ENCODE peak calls at places on chromosome 5, in seven cellular contexts. One of them, this sample, is unnamed. For H3K36me3, the result is how much of the 10 kb centered on the place peaks cover.

GRCh38 chr5:90056911-90057705 is 352.4 kb downstream of the CETN3 start:
- DNase-seq in K562: no peak
- DNase-seq in MM.1S: no peak
- DNase-seq in endothelial cell of umbilical vein: no peak
- DNase-seq in neural progenitor cell: peak
- DNase-seq in keratinocyte: no peak
- DNase-seq in OCI-LY7: no peak
- DNase-seq in this sample: no peak

GRCh38 chr5:173016621-173017046 is 33.1 kb downstream of the ATP6V0E1 start:
- DNase-seq in K562: no peak
- DNase-seq in MM.1S: no peak
- DNase-seq in endothelial cell of umbilical vein: peak
- DNase-seq in neural progenitor cell: no peak
- DNase-seq in keratinocyte: no peak
- DNase-seq in OCI-LY7: no peak
- DNase-seq in this sample: peak

GRCh38 chr5:149322518-149322917 is 22.8 kb upstream of the GRPEL2 start:
- DNase-seq in K562: no peak
- DNase-seq in MM.1S: no peak
- DNase-seq in endothelial cell of umbilical vein: no peak
- DNase-seq in neural progenitor cell: no peak
- DNase-seq in keratinocyte: no peak
- DNase-seq in OCI-LY7: no peak
- DNase-seq in this sample: no peak

GRCh38 chr5:79546782-79547428 is 33.0 kb upstream of the HOMER1 start:
- DNase-seq in K562: no peak
- DNase-seq in MM.1S: no peak
- DNase-seq in endothelial cell of umbilical vein: no peak
- DNase-seq in neural progenitor cell: no peak
- DNase-seq in keratinocyte: no peak
- DNase-seq in OCI-LY7: no peak
- DNase-seq in this sample: no peak

GRCh38 chr5:72018158-72018803 is 89.0 kb upstream of the MAP1B start:
- DNase-seq in K562: peak
- DNase-seq in MM.1S: peak
- DNase-seq in endothelial cell of umbilical vein: peak
- DNase-seq in neural progenitor cell: peak
- DNase-seq in keratinocyte: peak
- DNase-seq in OCI-LY7: peak
- DNase-seq in this sample: peak

GRCh38 chr5:37495210-37495609 is 116.1 kb downstream of the WDR70 start:
- DNase-seq in K562: no peak
- DNase-seq in MM.1S: no peak
- DNase-seq in endothelial cell of umbilical vein: no peak
- DNase-seq in neural progenitor cell: no peak
- DNase-seq in keratinocyte: no peak
- DNase-seq in OCI-LY7: no peak
- DNase-seq in this sample: peak

GRCh38 chr5:121138952-121139351 is 674.9 kb downstream of the PRR16 start:
- DNase-seq in K562: no peak
- DNase-seq in MM.1S: no peak
- DNase-seq in endothelial cell of umbilical vein: no peak
- DNase-seq in neural progenitor cell: no peak
- DNase-seq in keratinocyte: no peak
- DNase-seq in OCI-LY7: no peak
- DNase-seq in this sample: no peak

GRCh38 chr5:168093200-168093930 is 198.1 kb upstream of the WWC1 start:
- DNase-seq in K562: no peak
- DNase-seq in MM.1S: no peak
- DNase-seq in endothelial cell of umbilical vein: no peak
- DNase-seq in neural progenitor cell: no peak
- DNase-seq in keratinocyte: no peak
- DNase-seq in OCI-LY7: no peak
- DNase-seq in this sample: no peak

GRCh38 chr5:45696206-45696836 is at the start of gene HCN1:
- DNase-seq in K562: no peak
- DNase-seq in MM.1S: peak
- DNase-seq in endothelial cell of umbilical vein: peak
- DNase-seq in neural progenitor cell: peak
- DNase-seq in keratinocyte: no peak
- DNase-seq in OCI-LY7: no peak
- DNase-seq in this sample: peak

GRCh38 chr5:82918311-82919031 is 158.7 kb downstream of the TMEM167A start:
- DNase-seq in K562: no peak
- DNase-seq in MM.1S: no peak
- DNase-seq in endothelial cell of umbilical vein: no peak
- DNase-seq in neural progenitor cell: no peak
- DNase-seq in keratinocyte: no peak
- DNase-seq in OCI-LY7: no peak
- DNase-seq in this sample: peak

GRCh38 chr5:14178671-14179211 is 35.6 kb downstream of the TRIO start:
- DNase-seq in K562: no peak
- DNase-seq in MM.1S: no peak
- DNase-seq in endothelial cell of umbilical vein: no peak
- DNase-seq in neural progenitor cell: peak
- DNase-seq in keratinocyte: no peak
- DNase-seq in OCI-LY7: no peak
- DNase-seq in this sample: peak

GRCh38 chr5:102090770-102091169 is 205.3 kb downstream of the SLCO4C1 start:
- DNase-seq in K562: peak
- DNase-seq in MM.1S: peak
- DNase-seq in endothelial cell of umbilical vein: no peak
- DNase-seq in neural progenitor cell: peak
- DNase-seq in keratinocyte: no peak
- DNase-seq in OCI-LY7: peak
- DNase-seq in this sample: no peak

GRCh38 chr5:136036991-136037705 is 8.4 kb downstream of the TGFBI start:
- DNase-seq in K562: no peak
- DNase-seq in MM.1S: peak
- DNase-seq in endothelial cell of umbilical vein: peak
- DNase-seq in neural progenitor cell: no peak
- DNase-seq in keratinocyte: no peak
- DNase-seq in OCI-LY7: peak
- DNase-seq in this sample: peak

GRCh38 chr5:37774912-37775483 is 64.8 kb downstream of the GDNF start:
- DNase-seq in K562: peak
- DNase-seq in MM.1S: peak
- DNase-seq in endothelial cell of umbilical vein: no peak
- DNase-seq in neural progenitor cell: peak
- DNase-seq in keratinocyte: peak
- DNase-seq in OCI-LY7: peak
- DNase-seq in this sample: peak

DNA sequence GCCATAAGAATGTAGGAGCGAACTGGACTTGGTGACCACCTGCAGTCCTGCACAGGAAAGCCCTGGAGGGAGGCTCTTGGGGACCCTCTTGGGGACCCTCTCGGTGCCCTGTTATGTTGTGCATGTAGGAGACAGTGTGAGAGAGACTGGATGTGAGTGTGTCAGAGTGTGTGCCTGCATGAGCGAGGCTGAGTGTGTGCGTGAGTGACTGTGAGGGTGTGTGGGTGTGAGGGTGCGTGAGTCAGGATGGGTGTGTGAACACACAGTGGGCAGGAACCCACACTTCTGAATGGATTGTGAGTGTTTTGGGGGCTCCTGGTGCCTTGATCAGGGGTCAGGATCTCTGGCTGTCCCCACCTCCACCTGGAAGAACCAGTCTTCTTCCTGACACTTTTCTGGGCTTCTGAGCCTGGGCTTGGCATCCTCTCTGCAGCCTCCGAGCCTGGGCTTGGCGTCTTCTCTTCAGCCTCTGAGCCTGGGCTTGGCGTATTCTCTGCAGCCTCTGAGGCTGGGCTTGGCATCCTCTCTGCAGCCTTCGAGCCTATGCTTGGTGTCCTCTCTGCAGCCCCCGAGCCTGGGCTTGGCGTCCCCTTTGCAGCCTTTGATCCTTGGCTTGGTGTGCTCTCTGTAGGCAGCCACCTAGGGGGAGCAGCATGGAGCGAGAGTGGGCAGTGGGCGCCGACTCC is 25.6 kb upstream of the ANKRD33B start:
- DNase-seq in K562: no peak
- DNase-seq in MM.1S: no peak
- DNase-seq in endothelial cell of umbilical vein: no peak
- DNase-seq in neural progenitor cell: no peak
- DNase-seq in keratinocyte: no peak
- DNase-seq in OCI-LY7: no peak
- DNase-seq in this sample: no peak
- H3K36me3 ChIP-seq in K562: under half
- H3K36me3 ChIP-seq in MM.1S: under half
- H3K36me3 ChIP-seq in endothelial cell of umbilical vein: under half
- H3K36me3 ChIP-seq in neural progenitor cell: under half
- H3K36me3 ChIP-seq in keratinocyte: under half
- H3K36me3 ChIP-seq in OCI-LY7: under half
- H3K36me3 ChIP-seq in this sample: under half

GRCh38 chr5:60208681-60209080 is 315.2 kb upstream of the PDE4D start:
- DNase-seq in K562: no peak
- DNase-seq in MM.1S: no peak
- DNase-seq in endothelial cell of umbilical vein: no peak
- DNase-seq in neural progenitor cell: no peak
- DNase-seq in keratinocyte: no peak
- DNase-seq in OCI-LY7: no peak
- DNase-seq in this sample: no peak

GRCh38 chr5:60209146-60209840 is 315.8 kb upstream of the PDE4D start:
- DNase-seq in K562: no peak
- DNase-seq in MM.1S: no peak
- DNase-seq in endothelial cell of umbilical vein: peak
- DNase-seq in neural progenitor cell: no peak
- DNase-seq in keratinocyte: no peak
- DNase-seq in OCI-LY7: no peak
- DNase-seq in this sample: no peak

GRCh38 chr5:60206234-60206633 is 312.7 kb upstream of the PDE4D start:
- DNase-seq in K562: no peak
- DNase-seq in MM.1S: no peak
- DNase-seq in endothelial cell of umbilical vein: no peak
- DNase-seq in neural progenitor cell: no peak
- DNase-seq in keratinocyte: no peak
- DNase-seq in OCI-LY7: no peak
- DNase-seq in this sample: no peak

GRCh38 chr5:60207031-60207430 is 313.5 kb upstream of the PDE4D start:
- DNase-seq in K562: no peak
- DNase-seq in MM.1S: no peak
- DNase-seq in endothelial cell of umbilical vein: no peak
- DNase-seq in neural progenitor cell: no peak
- DNase-seq in keratinocyte: no peak
- DNase-seq in OCI-LY7: peak
- DNase-seq in this sample: no peak

DNA sequence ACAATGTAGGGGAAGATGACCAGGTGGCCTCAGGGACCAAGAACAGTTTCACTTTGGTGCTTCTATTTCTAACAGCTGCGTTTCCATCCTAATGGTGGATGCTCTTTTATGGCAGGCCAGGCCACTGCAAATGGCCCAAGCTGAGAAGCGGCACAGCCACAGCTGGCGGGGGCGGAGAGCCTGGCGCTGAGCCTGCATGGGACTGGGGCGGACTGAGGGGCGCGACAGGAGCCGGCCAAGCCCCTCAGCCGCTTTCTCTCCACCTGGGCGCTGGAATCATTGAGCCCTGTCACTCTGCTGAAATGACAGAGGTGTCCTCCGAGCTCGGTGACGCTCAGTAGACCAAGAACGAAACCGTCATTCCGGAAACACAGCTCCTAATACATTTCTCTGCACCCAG is 317.3 kb upstream of the PDE4D start:
- DNase-seq in K562: no peak
- DNase-seq in MM.1S: no peak
- DNase-seq in endothelial cell of umbilical vein: no peak
- DNase-seq in neural progenitor cell: peak
- DNase-seq in keratinocyte: no peak
- DNase-seq in OCI-LY7: no peak
- DNase-seq in this sample: no peak
- H3K4me2 ChIP-seq in K562: no peak
- H3K4me2 ChIP-seq in MM.1S: no peak
- H3K4me2 ChIP-seq in endothelial cell of umbilical vein: no peak
- H3K4me2 ChIP-seq in neural progenitor cell: no peak
- H3K4me2 ChIP-seq in keratinocyte: no peak
- H3K4me2 ChIP-seq in OCI-LY7: no peak
- H3K4me2 ChIP-seq in this sample: no peak

DNA sequence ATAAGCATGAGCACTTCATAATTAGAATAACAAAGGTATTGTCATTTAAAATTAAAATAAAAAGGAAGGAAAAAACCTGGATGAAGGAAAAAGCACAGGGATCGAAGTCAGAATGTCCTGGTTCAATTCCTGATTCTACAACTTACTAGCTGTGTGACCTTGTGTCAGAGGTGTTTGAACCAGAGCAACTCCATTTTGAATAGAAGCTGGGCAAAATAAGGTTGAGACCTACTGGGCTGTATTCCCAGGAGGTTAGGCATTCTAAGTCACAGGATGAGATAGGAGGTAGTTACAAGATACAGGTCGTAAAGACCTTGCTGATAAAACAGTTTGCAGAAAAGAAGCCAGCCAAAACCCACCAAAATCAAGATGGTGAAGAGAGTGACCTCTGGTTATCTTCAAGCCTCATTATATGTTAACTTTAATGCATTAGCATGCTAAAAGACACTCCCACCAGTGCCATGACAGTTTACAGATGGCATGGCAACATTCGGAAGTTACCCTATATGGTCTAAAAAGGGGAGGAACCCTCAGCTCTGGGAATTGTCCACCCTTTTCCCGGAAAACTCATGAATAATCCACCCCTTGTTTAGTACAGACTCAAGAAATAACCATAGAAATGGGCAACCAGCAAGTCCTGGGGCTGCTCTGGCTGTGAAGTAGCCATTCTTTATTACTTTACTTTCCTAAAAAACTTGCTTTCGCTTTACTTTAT is 412.7 kb downstream of the PIK3R1 start:
- DNase-seq in K562: no peak
- DNase-seq in MM.1S: no peak
- DNase-seq in endothelial cell of umbilical vein: no peak
- DNase-seq in neural progenitor cell: no peak
- DNase-seq in keratinocyte: no peak
- DNase-seq in OCI-LY7: no peak
- DNase-seq in this sample: no peak
- H3K27ac ChIP-seq in K562: no peak
- H3K27ac ChIP-seq in MM.1S: no peak
- H3K27ac ChIP-seq in endothelial cell of umbilical vein: no peak
- H3K27ac ChIP-seq in neural progenitor cell: no peak
- H3K27ac ChIP-seq in keratinocyte: no peak
- H3K27ac ChIP-seq in OCI-LY7: no peak
- H3K27ac ChIP-seq in this sample: no peak

GRCh38 chr5:870973-871372 is 20.2 kb upstream of the ZDHHC11 start:
- DNase-seq in K562: no peak
- DNase-seq in MM.1S: no peak
- DNase-seq in endothelial cell of umbilical vein: no peak
- DNase-seq in neural progenitor cell: no peak
- DNase-seq in keratinocyte: no peak
- DNase-seq in OCI-LY7: no peak
- DNase-seq in this sample: no peak

GRCh38 chr5:871596-872298 is 20.9 kb downstream of the BRD9 start:
- DNase-seq in K562: no peak
- DNase-seq in MM.1S: no peak
- DNase-seq in endothelial cell of umbilical vein: no peak
- DNase-seq in neural progenitor cell: no peak
- DNase-seq in keratinocyte: no peak
- DNase-seq in OCI-LY7: no peak
- DNase-seq in this sample: no peak

GRCh38 chr5:872301-872700 is 20.3 kb downstream of the BRD9 start:
- DNase-seq in K562: no peak
- DNase-seq in MM.1S: no peak
- DNase-seq in endothelial cell of umbilical vein: peak
- DNase-seq in neural progenitor cell: no peak
- DNase-seq in keratinocyte: no peak
- DNase-seq in OCI-LY7: no peak
- DNase-seq in this sample: no peak

GRCh38 chr5:875931-876330 is 16.7 kb downstream of the BRD9 start:
- DNase-seq in K562: no peak
- DNase-seq in MM.1S: no peak
- DNase-seq in endothelial cell of umbilical vein: no peak
- DNase-seq in neural progenitor cell: no peak
- DNase-seq in keratinocyte: no peak
- DNase-seq in OCI-LY7: no peak
- DNase-seq in this sample: no peak

GRCh38 chr5:873328-873727 is 19.3 kb downstream of the BRD9 start:
- DNase-seq in K562: no peak
- DNase-seq in MM.1S: no peak
- DNase-seq in endothelial cell of umbilical vein: peak
- DNase-seq in neural progenitor cell: no peak
- DNase-seq in keratinocyte: no peak
- DNase-seq in OCI-LY7: peak
- DNase-seq in this sample: no peak
- H3K36me3 ChIP-seq in K562: half or more
- H3K36me3 ChIP-seq in MM.1S: under half
- H3K36me3 ChIP-seq in endothelial cell of umbilical vein: half or more
- H3K36me3 ChIP-seq in neural progenitor cell: under half
- H3K36me3 ChIP-seq in keratinocyte: under half
- H3K36me3 ChIP-seq in OCI-LY7: half or more
- H3K36me3 ChIP-seq in this sample: half or more

This sample was measured in mammary epithelial cell.